ENCODE peak calls at places on chromosomes 5 and 9, in five cellular contexts. D is neuronal stem cell, B is H9, P is mesenchymal stem cell, O is mesendoderm. F is an unnamed sample.

GRCh38 chr5:135058326-135058725 is 24.3 kb upstream of the PITX1 start:
- DNase-seq in O (no peak), D (no peak), P (no peak), B (no peak), F (no peak)

GRCh38 chr9:37004424-37004935 is 29.6 kb downstream of the PAX5 start:
- DNase-seq in B (no peak), O (no peak), D (no peak), P (no peak), F (no peak)

GRCh38 chr5:141349917-141350619 is at the start of gene PCDHGB1:
- DNase-seq in D (no peak), P (peak; percentile 15), B (peak; percentile 87), O (peak; percentile 85), F (peak; percentile 71)

GRCh38 chr9:137046094-137046787 is at the start of gene NPDC1:
- DNase-seq in B (peak; percentile 91), D (peak; percentile 85), P (peak; percentile 75), O (peak; percentile 90), F (peak; percentile 61)

GRCh38 chr5:85931220-85931619 is 686.5 kb upstream of the COX7C start:
- DNase-seq in D (no peak), P (no peak), B (no peak), O (no peak), F (no peak)

GRCh38 chr5:84861306-84861705 is 476.6 kb upstream of the EDIL3 start:
- DNase-seq in B (no peak), P (no peak), O (no peak), D (no peak), F (peak; percentile 7)

GRCh38 chr9:37618817-37619216 is 26.4 kb upstream of the TOMM5 start:
- DNase-seq in D (no peak), P (peak; percentile 28), B (no peak), O (peak; percentile 4), F (peak; percentile 86)

GRCh38 chr9:111622626-111623025 is 8.5 kb upstream of the DNAJC25 start:
- DNase-seq in D (no peak), O (no peak), P (peak; percentile 86), B (no peak), F (peak; percentile 83)

GRCh38 chr5:54821445-54822330 is 163.7 kb downstream of the ESM1 start:
- DNase-seq in O (peak; percentile 91), B (peak; percentile 34), D (no peak), P (no peak), F (peak; percentile 21)

GRCh38 chr5:72649449-72649848 is 142.2 kb upstream of the ZNF366 start:
- DNase-seq in O (no peak), P (peak; percentile 81), B (no peak), D (no peak), F (peak; percentile 51)

GRCh38 chr5:57338849-57339340 is 143.7 kb downstream of the ACTBL2 start:
- DNase-seq in P (no peak), B (no peak), O (no peak), D (no peak), F (no peak)

GRCh38 chr5:25458628-25459027 is 813.9 kb upstream of the CDH10 start:
- DNase-seq in D (no peak), O (no peak), B (no peak), P (peak; percentile 16), F (no peak)

GRCh38 chr5:133409210-133409674 is 203.1 kb downstream of the FSTL4 start:
- DNase-seq in D (no peak), O (no peak), P (no peak), B (no peak), F (no peak)

GRCh38 chr5:151212361-151212899 is 11.5 kb downstream of the CCDC69 start:
- DNase-seq in B (no peak), P (no peak), D (no peak), O (no peak), F (no peak)

GRCh38 chr9:130493476-130493875 is 48.7 kb downstream of the ASS1 start:
- DNase-seq in O (no peak), B (no peak), P (no peak), D (no peak), F (no peak)

GRCh38 chr9:130495067-130495466 is 50.3 kb downstream of the ASS1 start:
- DNase-seq in O (no peak), D (no peak), P (no peak), B (no peak), F (no peak)

GRCh38 chr9:130493021-130493420 is 48.3 kb downstream of the ASS1 start:
- DNase-seq in O (no peak), B (no peak), P (no peak), D (no peak), F (no peak)

GRCh38 chr9:130490981-130491380 is 46.2 kb downstream of the ASS1 start:
- DNase-seq in O (no peak), D (no peak), P (no peak), B (no peak), F (no peak)

GRCh38 chr9:130491830-130492465 is 47.2 kb downstream of the ASS1 start:
- DNase-seq in B (no peak), O (no peak), P (no peak), D (no peak), F (no peak)
- H3K4ac ChIP-seq in B (no peak overlapping the region), O (no peak overlapping the region), P (no peak overlapping the region), D (no peak overlapping the region), F (no peak overlapping the region)

GRCh38 chr5:148312159-148312558 is at the start of gene SPINK7:
- DNase-seq in P (no peak), B (no peak), D (no peak), O (no peak), F (no peak)
- H3K4ac ChIP-seq in P (no peak within 1 kb of the TSS), B (no peak within 1 kb of the TSS), D (no peak within 1 kb of the TSS), O (no peak within 1 kb of the TSS), F (no peak within 1 kb of the TSS)

GRCh38 chr9:35905912-35906679 is at the start of gene HRCT1:
- DNase-seq in B (no peak), O (no peak), P (peak; percentile 89), D (no peak), F (peak; percentile 94)

GRCh38 chr9:35909274-35909673 is at the start of gene SPAAR:
- DNase-seq in O (peak; percentile 65), B (no peak), P (no peak), D (no peak), F (no peak)

GRCh38 chr9:35906923-35907699 is 1.1 kb downstream of the HRCT1 start:
- DNase-seq in D (no peak), B (no peak), P (peak; percentile 94), O (peak; percentile 53), F (peak; percentile 75)

GRCh38 chr9:35908484-35909125 is 685 bp upstream of the SPAAR start:
- DNase-seq in P (no peak), O (peak; percentile 51), B (no peak), D (no peak), F (peak; percentile 66)

GRCh38 chr9:35907732-35908483 is 1.4 kb upstream of the SPAAR start:
- DNase-seq in B (peak; percentile 77), P (peak; percentile 93), O (peak; percentile 96), D (peak; percentile 50), F (peak; percentile 88)
- H3K4ac ChIP-seq in B (no peak overlapping the region), P (peak overlapping the region; percentile 100), O (peak overlapping the region; percentile 40), D (no peak overlapping the region), F (peak overlapping the region; percentile 100)

GRCh38 chr5:5421149-5421960 is 1.1 kb upstream of the ICE1 start:
- DNase-seq in D (peak; percentile 12), P (no peak), B (no peak), O (peak; percentile 43), F (peak; percentile 5)
- H3K4ac ChIP-seq in D (no peak overlapping the region), P (peak overlapping the region; percentile 46), B (no peak overlapping the region), O (no peak overlapping the region), F (peak overlapping the region; percentile 53)

DNA sequence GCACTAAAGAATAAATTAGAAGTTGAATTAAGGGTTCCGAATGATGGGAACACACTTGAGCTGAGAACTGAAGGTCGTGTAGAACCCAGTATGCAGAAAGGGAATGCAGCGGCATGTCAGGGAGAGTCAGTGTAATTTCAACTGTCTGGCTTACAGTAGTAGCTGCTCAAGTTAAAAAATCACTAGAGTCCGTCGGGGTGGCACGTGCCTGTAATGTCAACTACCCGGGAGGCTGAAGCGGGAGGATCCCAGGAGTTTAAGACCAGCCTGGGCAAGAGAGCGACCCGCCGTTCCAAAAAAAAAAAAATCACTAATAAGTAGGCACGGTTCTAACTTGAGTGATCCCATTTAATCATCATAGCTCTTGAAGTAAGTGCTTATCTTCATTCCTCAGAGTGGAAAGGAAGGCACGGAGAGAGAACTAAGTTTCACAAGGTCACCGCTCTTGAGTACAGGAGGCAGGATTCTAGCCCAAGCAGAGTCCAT is 935 bp downstream of the RMRP start:
- DNase-seq in D (no peak), P (no peak), B (no peak), O (no peak), F (no peak)
- H3K4ac ChIP-seq in D (no peak overlapping the region), P (no peak overlapping the region), B (no peak overlapping the region), O (no peak overlapping the region), F (peak overlapping the region; percentile 55)

DNA sequence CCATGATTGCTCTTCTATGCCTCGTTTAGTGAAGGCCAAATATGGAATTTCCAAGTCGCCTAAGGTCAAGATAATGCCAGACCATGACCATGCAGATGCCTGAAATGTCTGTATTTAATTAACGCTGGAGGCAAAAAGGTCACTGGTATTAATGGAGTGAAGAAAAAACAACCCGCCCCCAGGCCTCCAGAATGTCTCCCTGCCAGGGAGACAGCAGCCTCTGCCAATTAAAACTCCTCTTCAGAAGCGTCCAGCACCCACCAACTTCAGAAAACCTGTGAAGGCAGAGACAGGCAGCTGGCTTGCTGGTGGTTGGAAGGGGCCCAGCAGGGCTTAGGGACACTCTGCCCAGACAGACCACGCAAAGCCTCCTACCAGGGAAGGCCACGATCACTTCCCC is 94.4 kb downstream of the VAV2 start:
- DNase-seq in P (no peak), D (no peak), B (no peak), O (no peak), F (no peak)
- H3K4ac ChIP-seq in P (no peak overlapping the region), D (no peak overlapping the region), B (no peak overlapping the region), O (no peak overlapping the region), F (no peak overlapping the region)

GRCh38 chr9:135301271-135302263 is 178.0 kb upstream of the PPP1R26 start:
- DNase-seq in O (no peak), B (no peak), D (no peak), P (no peak), F (no peak)

GRCh38 chr9:135302329-135303279 is 177.0 kb upstream of the PPP1R26 start:
- DNase-seq in O (no peak), B (no peak), D (no peak), P (no peak), F (no peak)

GRCh38 chr9:135299651-135300345 is 179.8 kb upstream of the PPP1R26 start:
- DNase-seq in B (no peak), P (no peak), O (no peak), D (no peak), F (no peak)

GRCh38 chr9:135299239-135299590 is 180.4 kb upstream of the PPP1R26 start:
- DNase-seq in O (no peak), P (no peak), B (no peak), D (no peak), F (no peak)

DNA sequence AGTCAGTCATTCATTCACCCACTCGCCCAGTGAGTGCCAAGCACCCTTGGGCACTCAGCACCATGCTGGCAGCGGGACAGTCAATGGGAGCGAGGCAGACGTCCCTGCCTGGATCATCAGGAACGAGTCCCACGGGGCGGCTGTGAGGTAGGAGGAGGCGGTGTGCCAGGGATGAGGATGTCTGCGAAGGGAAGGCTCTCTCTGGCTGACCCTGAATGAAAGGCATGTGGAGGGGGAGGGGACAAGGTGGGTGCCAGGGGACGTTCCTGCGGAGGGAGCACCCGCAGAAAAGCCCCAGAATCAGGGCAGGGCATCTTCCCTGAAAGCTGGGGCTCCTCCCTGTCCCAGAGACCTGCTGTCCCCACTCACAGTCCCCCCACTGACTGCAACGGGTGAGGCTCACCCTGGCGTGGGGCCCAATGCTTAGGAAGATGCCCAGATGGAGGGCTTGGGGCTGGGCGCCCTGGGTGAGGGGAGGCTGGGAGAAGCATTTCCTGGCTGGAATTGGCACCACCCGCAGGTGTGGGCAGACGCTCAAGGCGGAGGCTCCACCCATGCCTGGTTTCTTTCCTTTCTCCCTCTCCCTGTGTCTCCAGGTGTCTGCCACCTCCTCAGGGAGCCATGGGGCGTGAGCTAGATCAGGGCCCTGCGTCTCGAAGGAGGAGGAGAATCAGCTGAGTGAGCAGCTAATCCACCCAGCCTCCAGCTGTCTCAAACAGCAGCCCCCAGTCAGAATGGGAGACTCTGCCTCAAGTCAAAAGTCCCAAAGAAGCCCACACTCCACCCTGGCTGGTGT is 179.0 kb upstream of the PPP1R26 start:
- DNase-seq in B (no peak), D (no peak), P (no peak), O (peak; percentile 21), F (no peak)
- H3K4ac ChIP-seq in B (no peak overlapping the region), D (no peak overlapping the region), P (no peak overlapping the region), O (no peak overlapping the region), F (no peak overlapping the region)

F was measured in IMR-90.